ENCODE peak calls at places on chromosome 10, in four cellular contexts. O, Y, D and G are unnamed samples. For H3K9me3, the result is how much of the 10 kb centered on the place peaks cover.

GRCh38 chr10:79178614-79179403 is 110.0 kb downstream of the ZMIZ1 start:
- DNase-seq in O (no peak), Y (no peak), D (no peak), G (no peak)

GRCh38 chr10:51772387-51772786 is 73.0 kb upstream of the CSTF2T start:
- DNase-seq in O (no peak), Y (no peak), D (no peak), G (no peak)

GRCh38 chr10:102261196-102261595 is 15.9 kb downstream of the GBF1 start:
- DNase-seq in O (no peak), Y (no peak), D (no peak), G (no peak)

GRCh38 chr10:69728335-69728861 is 73.3 kb upstream of the COL13A1 start:
- DNase-seq in O (no peak), Y (no peak), D (no peak), G (no peak)

GRCh38 chr10:49138361-49138891 is 4.6 kb upstream of the FAM170B start:
- DNase-seq in O (no peak), Y (no peak), D (no peak), G (no peak)

GRCh38 chr10:49564461-49565009 is 25.6 kb upstream of the ERCC6 start:
- DNase-seq in O (no peak), Y (no peak), D (no peak), G (no peak)

GRCh38 chr10:115944538-115944937 is 328.5 kb downstream of the GFRA1 start:
- DNase-seq in O (no peak), Y (no peak), D (no peak), G (no peak)

GRCh38 chr10:69839696-69840345 is 38.1 kb downstream of the COL13A1 start:
- DNase-seq in O (no peak), Y (no peak), D (no peak), G (no peak)

GRCh38 chr10:63114031-63114814 is 18.9 kb upstream of the NRBF2 start:
- DNase-seq in O (no peak), Y (peak), D (peak), G (peak)

GRCh38 chr10:66467042-66467441 is 458.8 kb upstream of the LRRTM3 start:
- DNase-seq in O (no peak), Y (no peak), D (no peak), G (no peak)

GRCh38 chr10:32039745-32040144 is 16.5 kb downstream of the KIF5B start:
- DNase-seq in O (no peak), Y (no peak), D (no peak), G (no peak)
- TF ChIP-seq POLR2AphosphoS5 in O (no peak), Y (no peak), D (no peak), G (no peak)

DNA sequence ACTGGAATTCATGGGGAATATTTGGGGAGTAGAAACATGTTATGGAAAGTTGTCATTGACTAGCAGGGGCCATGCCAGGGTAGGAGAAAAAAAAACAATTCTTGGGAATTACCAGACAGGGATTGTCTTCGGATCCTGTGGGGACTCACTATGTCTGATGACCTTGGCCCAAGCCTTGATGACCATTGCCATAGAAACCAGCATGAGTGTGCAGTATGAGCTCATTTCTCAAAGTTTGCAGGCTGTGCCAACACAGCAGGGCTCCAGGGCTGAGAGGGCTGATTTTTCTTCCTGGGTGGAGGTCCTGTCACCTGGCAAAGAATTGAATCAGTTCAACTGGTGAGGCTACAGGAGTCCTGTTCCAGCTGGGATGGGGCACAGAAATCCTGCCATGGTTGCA is 198.3 kb downstream of the ADRA2A start:
- DNase-seq in O (no peak), Y (peak), D (no peak), G (no peak)
- H3K9me3 ChIP-seq in O (under half), Y (under half), D (under half), G (under half)

GRCh38 chr10:24950439-24950838 is 2.0 kb downstream of the PRTFDC1 start:
- DNase-seq in O (no peak), Y (peak), D (no peak), G (no peak)

GRCh38 chr10:24952146-24952700 is at the start of gene PRTFDC1:
- DNase-seq in O (peak), Y (peak), D (peak), G (peak)

GRCh38 chr10:24949616-24950015 is 2.8 kb downstream of the PRTFDC1 start:
- DNase-seq in O (no peak), Y (peak), D (no peak), G (no peak)

GRCh38 chr10:24952701-24953349 is 419 bp upstream of the PRTFDC1 start:
- DNase-seq in O (peak), Y (peak), D (peak), G (peak)

GRCh38 chr10:24951201-24952145 is 933 bp downstream of the PRTFDC1 start:
- DNase-seq in O (no peak), Y (peak), D (peak), G (no peak)
- TF ChIP-seq POLR2AphosphoS5 in O (no peak), Y (no peak), D (no peak), G (no peak)

GRCh38 chr10:23194966-23195845 is 3.1 kb downstream of the PTF1A start:
- DNase-seq in O (no peak), Y (peak), D (no peak), G (no peak)
- H3K9me3 ChIP-seq in O (under half), Y (under half), D (under half), G (under half)